ENCODE peak calls at places on chromosomes 1 and 21, in seven cellular contexts. I is lung microvascular endothelial cell, Y is AG10803, K is germinal center, O is H4, C is endodermal cell, W is anterior cingulate cortex. H is an unnamed sample.

GRCh38 chr1:159889821-159890252 is 10.1 kb downstream of the CFAP45 start:
- DNase-seq in I (peak), C (no peak), O (peak), Y (peak), K (peak), W (no peak), H (peak)

GRCh38 chr1:119186471-119186870 is 46.0 kb upstream of the WARS2 start:
- DNase-seq in O (no peak), W (no peak), C (no peak), Y (no peak), K (no peak), I (no peak), H (no peak)

GRCh38 chr1:24920155-24920925 is 9.7 kb downstream of the RUNX3 start:
- DNase-seq in K (no peak), O (no peak), Y (peak), I (no peak), W (no peak), C (no peak), H (peak)

GRCh38 chr1:44411861-44412260 is 6.8 kb downstream of the RNF220 start:
- DNase-seq in W (no peak), I (no peak), Y (no peak), O (no peak), K (no peak), C (no peak), H (no peak)

GRCh38 chr1:14660795-14661194 is 62.3 kb downstream of the KAZN start:
- DNase-seq in Y (no peak), O (no peak), K (no peak), I (no peak), W (no peak), C (no peak), H (no peak)

GRCh38 chr1:86502721-86503430 is 34.1 kb downstream of the CLCA1 start:
- DNase-seq in Y (no peak), K (no peak), W (no peak), I (peak), C (peak), O (no peak), H (no peak)

GRCh38 chr1:83889707-83890106 is 109.2 kb downstream of the TTLL7 start:
- DNase-seq in W (no peak), I (peak), K (no peak), O (no peak), Y (no peak), C (no peak), H (peak)

GRCh38 chr1:103125219-103125618 is 16.9 kb upstream of the COL11A1 start:
- DNase-seq in I (no peak), C (no peak), Y (peak), K (no peak), W (no peak), O (no peak), H (peak)

GRCh38 chr1:228964178-228964819 is 229.0 kb downstream of the RHOU start:
- DNase-seq in C (peak), Y (peak), I (peak), K (no peak), O (peak), W (no peak), H (peak)

GRCh38 chr21:45455321-45456013 is 50.5 kb downstream of the COL18A1 start:
- DNase-seq in I (no peak), Y (peak), O (peak), C (no peak), K (no peak), W (no peak), H (no peak)

GRCh38 chr1:8712413-8713229 is 104.8 kb downstream of the RERE start:
- DNase-seq in W (no peak), C (no peak), K (peak), I (peak), O (peak), Y (peak), H (peak)

GRCh38 chr1:13478687-13479086 is 35.1 kb downstream of the LRRC38 start:
- DNase-seq in W (no peak), I (no peak), C (no peak), K (no peak), O (no peak), Y (no peak), H (no peak)

GRCh38 chr1:231670755-231671154 is 44.2 kb downstream of the DISC1 start:
- DNase-seq in Y (no peak), O (no peak), W (no peak), K (no peak), C (no peak), I (no peak), H (no peak)

GRCh38 chr21:44087426-44088400 is 19.5 kb upstream of the PWP2 start:
- DNase-seq in W (no peak), I (no peak), O (no peak), Y (no peak), C (no peak), K (no peak), H (no peak)

GRCh38 chr1:212257157-212257556 is 28.1 kb upstream of the PPP2R5A start:
- DNase-seq in Y (no peak), K (no peak), C (no peak), I (no peak), O (no peak), W (no peak), H (no peak)

GRCh38 chr21:40902299-40902698 is 55.3 kb upstream of the DSCAM start:
- DNase-seq in Y (no peak), O (no peak), I (no peak), C (no peak), W (no peak), K (no peak), H (no peak)

GRCh38 chr21:46205121-46205520 is 20.9 kb upstream of the SPATC1L start:
- DNase-seq in O (no peak), Y (no peak), K (no peak), I (no peak), C (no peak), W (no peak), H (no peak)

GRCh38 chr1:63454269-63454668 is 68.8 kb downstream of the ITGB3BP start:
- DNase-seq in O (peak), K (no peak), Y (peak), I (peak), W (no peak), C (no peak), H (peak)

GRCh38 chr1:8583031-8583430 is 234.4 kb downstream of the RERE start:
- DNase-seq in W (no peak), Y (no peak), O (no peak), K (no peak), C (no peak), I (no peak), H (no peak)

GRCh38 chr1:160400646-160401486 is 502 bp downstream of the VANGL2 start:
- DNase-seq in K (peak), W (no peak), I (no peak), Y (no peak), O (no peak), C (peak), H (peak)

GRCh38 chr1:176949033-176949662 is 215.4 kb downstream of the ASTN1 start:
- DNase-seq in I (peak), K (peak), C (peak), O (peak), Y (peak), W (no peak), H (no peak)

GRCh38 chr1:7868085-7868780 is 15.4 kb upstream of the UTS2 start:
- DNase-seq in O (no peak), I (no peak), C (no peak), W (no peak), Y (no peak), K (no peak), H (no peak)

GRCh38 chr1:114694540-114695310 is 621 bp downstream of the AMPD1 start:
- DNase-seq in K (no peak), C (no peak), Y (no peak), I (no peak), W (no peak), O (no peak), H (no peak)